ENCODE peak calls at places on chromosomes 3 and 15, in eight cellular contexts. V, Y, S, W, U, E, A and N are unnamed samples. For H3K4me1 and H3K36me3, the result is how much of the 10 kb centered on the place peaks cover.

GRCh38 chr15:73994912-73995622 is 551 bp downstream of the PML start:
- DNase-seq in V (peak), Y (peak), S (no peak), W (peak), U (peak), E (no peak), A (peak), N (no peak)

GRCh38 chr3:59127071-59127470 is 77.2 kb upstream of the CFAP20DC start:
- DNase-seq in V (no peak), Y (no peak), S (no peak), W (peak), U (peak), E (no peak), A (no peak), N (no peak)

GRCh38 chr3:59998040-59998439 is 948.2 kb upstream of the CFAP20DC start:
- DNase-seq in V (no peak), Y (no peak), S (no peak), W (no peak), U (peak), E (no peak), A (no peak), N (no peak)

GRCh38 chr3:108818404-108818803 is 4.2 kb upstream of the TRAT1 start:
- DNase-seq in V (no peak), Y (no peak), S (no peak), W (peak), U (peak), E (peak), A (no peak), N (peak)

GRCh38 chr3:124364230-124365022 is 365.8 kb upstream of the UMPS start:
- DNase-seq in V (no peak), Y (no peak), S (no peak), W (peak), U (no peak), E (no peak), A (no peak), N (no peak)

GRCh38 chr15:77140220-77140619 is 69.3 kb upstream of the TSPAN3 start:
- DNase-seq in V (no peak), Y (no peak), S (no peak), W (no peak), U (no peak), E (no peak), A (no peak), N (no peak)

GRCh38 chr15:39209548-39210211 is 371.2 kb upstream of the THBS1 start:
- DNase-seq in V (no peak), Y (no peak), S (no peak), W (no peak), U (no peak), E (no peak), A (no peak), N (no peak)

GRCh38 chr3:100029689-100030088 is 84.6 kb downstream of the FILIP1L start:
- DNase-seq in V (no peak), Y (no peak), S (no peak), W (no peak), U (no peak), E (no peak), A (no peak), N (no peak)

GRCh38 chr15:70066422-70066821 is 31.3 kb downstream of the TLE3 start:
- DNase-seq in V (no peak), Y (no peak), S (no peak), W (no peak), U (peak), E (no peak), A (no peak), N (no peak)

GRCh38 chr3:171772427-171773056 is 37.7 kb downstream of the PLD1 start:
- DNase-seq in V (peak), Y (no peak), S (peak), W (peak), U (peak), E (peak), A (no peak), N (no peak)

GRCh38 chr15:25239471-25240345 is 199.1 kb downstream of the UBE3A start:
- DNase-seq in V (no peak), Y (no peak), S (no peak), W (no peak), U (no peak), E (no peak), A (peak), N (peak)

GRCh38 chr15:42863572-42864239 is 56.9 kb downstream of the TTBK2 start:
- DNase-seq in V (no peak), Y (no peak), S (no peak), W (peak), U (peak), E (peak), A (no peak), N (peak)

GRCh38 chr15:56959318-56959648 is 40.8 kb downstream of the TCF12 start:
- DNase-seq in V (no peak), Y (no peak), S (no peak), W (no peak), U (no peak), E (no peak), A (no peak), N (no peak)

GRCh38 chr3:10738688-10739372 is 77.2 kb upstream of the SLC6A11 start:
- DNase-seq in V (peak), Y (peak), S (peak), W (peak), U (peak), E (peak), A (peak), N (peak)

GRCh38 chr3:38549957-38550840 is 54.1 kb downstream of the EXOG start:
- DNase-seq in V (no peak), Y (no peak), S (no peak), W (no peak), U (no peak), E (no peak), A (no peak), N (no peak)

GRCh38 chr15:59232476-59232875 is 25.8 kb downstream of the LDHAL6B start:
- DNase-seq in V (no peak), Y (no peak), S (no peak), W (peak), U (peak), E (peak), A (no peak), N (no peak)

GRCh38 chr3:185473290-185473815 is 25.5 kb downstream of the TMEM41A start:
- DNase-seq in V (no peak), Y (no peak), S (no peak), W (peak), U (peak), E (no peak), A (no peak), N (no peak)

GRCh38 chr3:173793963-173794362 is 396.4 kb downstream of the NLGN1 start:
- DNase-seq in V (no peak), Y (no peak), S (no peak), W (no peak), U (no peak), E (no peak), A (no peak), N (no peak)

GRCh38 chr15:76310470-76311070 is 699 bp downstream of the ETFA start:
- DNase-seq in V (no peak), Y (no peak), S (peak), W (peak), U (peak), E (peak), A (no peak), N (no peak)

GRCh38 chr3:60577601-60578000 is 673.7 kb downstream of the FHIT start:
- DNase-seq in V (no peak), Y (no peak), S (no peak), W (no peak), U (no peak), E (no peak), A (no peak), N (no peak)

GRCh38 chr3:140753865-140754754 is 76.2 kb downstream of the TRIM42 start:
- DNase-seq in V (no peak), Y (no peak), S (no peak), W (no peak), U (peak), E (no peak), A (no peak), N (no peak)

GRCh38 chr3:4561661-4562060 is 68.5 kb downstream of the ITPR1 start:
- DNase-seq in V (no peak), Y (no peak), S (no peak), W (no peak), U (no peak), E (no peak), A (no peak), N (no peak)

GRCh38 chr15:49697121-49697520 is 76.3 kb downstream of the DTWD1 start:
- DNase-seq in V (no peak), Y (no peak), S (no peak), W (no peak), U (peak), E (no peak), A (no peak), N (no peak)

GRCh38 chr15:63236272-63236671 is 41.1 kb upstream of the APH1B start:
- DNase-seq in V (no peak), Y (no peak), S (no peak), W (peak), U (peak), E (peak), A (no peak), N (no peak)

GRCh38 chr15:67137951-67138935 is 72.8 kb downstream of the SMAD3 start:
- DNase-seq in V (peak), Y (no peak), S (no peak), W (no peak), U (no peak), E (peak), A (no peak), N (no peak)

GRCh38 chr3:13451301-13451673 is 28.8 kb upstream of the HDAC11 start:
- DNase-seq in V (peak), Y (no peak), S (no peak), W (no peak), U (peak), E (no peak), A (no peak), N (no peak)

GRCh38 chr15:96494530-96494929 is 164.0 kb downstream of the NR2F2 start:
- DNase-seq in V (no peak), Y (no peak), S (no peak), W (no peak), U (no peak), E (no peak), A (no peak), N (no peak)

GRCh38 chr3:197393711-197394110 is 95.3 kb upstream of the DLG1 start:
- DNase-seq in V (no peak), Y (no peak), S (no peak), W (no peak), U (no peak), E (no peak), A (no peak), N (no peak)

GRCh38 chr15:64761156-64761555 is 14.2 kb downstream of the RBPMS2 start:
- DNase-seq in V (no peak), Y (no peak), S (no peak), W (no peak), U (no peak), E (no peak), A (no peak), N (no peak)
- H3K4me1 ChIP-seq in V (under half), Y (under half), S (under half), W (half or more), U (under half), E (under half), A (under half), N (under half)

GRCh38 chr15:37017031-37017625 is 83.2 kb downstream of the MEIS2 start:
- DNase-seq in V (no peak), Y (no peak), S (no peak), W (no peak), U (no peak), E (no peak), A (no peak), N (no peak)
- H3K36me3 ChIP-seq in V (under half), Y (under half), S (under half), W (under half), U (under half), E (under half), A (under half), N (under half)

GRCh38 chr3:67028385-67028784 is 30.3 kb downstream of the KBTBD8 start:
- DNase-seq in V (no peak), Y (no peak), S (no peak), W (no peak), U (no peak), E (no peak), A (no peak), N (no peak)

GRCh38 chr3:67034371-67034770 is 36.3 kb downstream of the KBTBD8 start:
- DNase-seq in V (no peak), Y (no peak), S (no peak), W (no peak), U (no peak), E (no peak), A (no peak), N (no peak)

GRCh38 chr3:67031986-67032385 is 33.9 kb downstream of the KBTBD8 start:
- DNase-seq in V (no peak), Y (no peak), S (no peak), W (no peak), U (no peak), E (no peak), A (no peak), N (no peak)

GRCh38 chr3:67033091-67033490 is 35.0 kb downstream of the KBTBD8 start:
- DNase-seq in V (no peak), Y (no peak), S (no peak), W (no peak), U (no peak), E (no peak), A (no peak), N (no peak)

DNA sequence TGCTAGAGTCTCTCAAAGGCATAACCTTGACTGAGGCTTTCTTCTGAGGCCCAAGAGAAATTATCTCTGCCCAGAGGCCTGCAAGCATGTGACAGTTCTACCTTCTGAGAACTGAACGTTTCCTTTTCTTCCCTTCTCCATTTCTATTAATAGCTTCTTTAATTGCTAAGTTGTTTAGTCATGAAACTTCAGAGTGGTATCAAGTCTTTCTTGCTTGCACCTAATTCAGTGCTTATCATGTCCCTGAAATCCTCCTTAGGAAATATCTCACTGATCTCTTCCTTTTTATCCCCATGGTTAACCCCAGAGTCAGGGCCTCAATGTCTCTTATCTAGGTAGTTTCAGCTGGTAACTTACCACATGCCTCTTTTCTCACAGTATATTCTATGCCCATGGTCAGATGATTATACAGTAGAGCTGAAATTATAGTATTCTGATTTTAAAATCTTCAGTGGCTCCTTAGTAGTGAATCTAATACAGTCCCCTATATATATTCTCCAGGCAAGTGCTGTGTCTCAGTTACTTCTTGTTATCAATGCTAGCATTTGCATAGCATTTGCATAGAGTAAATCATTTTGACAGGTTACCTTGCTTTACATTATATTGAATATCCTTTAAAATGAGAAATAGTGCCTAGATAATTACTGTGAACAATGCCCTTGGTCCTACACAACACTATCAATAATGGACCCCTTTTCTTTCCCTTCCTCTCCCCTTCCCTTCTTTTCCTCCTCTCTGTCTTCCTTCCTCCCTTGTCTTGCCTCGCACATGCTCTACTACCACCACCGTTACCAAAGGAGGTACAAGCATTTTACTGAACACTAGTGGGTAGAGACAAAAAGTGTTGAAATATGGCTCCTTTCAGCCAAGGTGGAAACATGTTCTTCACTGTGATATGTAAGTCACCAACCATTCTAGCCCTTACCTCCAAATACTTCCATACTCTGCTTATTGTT is 33.0 kb downstream of the KBTBD8 start:
- DNase-seq in V (no peak), Y (no peak), S (no peak), W (no peak), U (no peak), E (no peak), A (no peak), N (no peak)
- H3K4me1 ChIP-seq in V (under half), Y (under half), S (under half), W (under half), U (under half), E (under half), A (under half), N (under half)

GRCh38 chr3:52982839-52983238 is 63.0 kb downstream of the SFMBT1 start:
- DNase-seq in V (no peak), Y (no peak), S (no peak), W (no peak), U (no peak), E (no peak), A (no peak), N (no peak)
- H3K36me3 ChIP-seq in V (under half), Y (under half), S (under half), W (under half), U (under half), E (under half), A (under half), N (under half)

GRCh38 chr3:73447118-73447517 is 177.6 kb downstream of the PDZRN3 start:
- DNase-seq in V (no peak), Y (no peak), S (no peak), W (peak), U (no peak), E (no peak), A (no peak), N (no peak)

GRCh38 chr3:73448041-73448440 is 176.7 kb downstream of the PDZRN3 start:
- DNase-seq in V (no peak), Y (no peak), S (no peak), W (no peak), U (peak), E (no peak), A (no peak), N (no peak)

GRCh38 chr3:73446467-73447110 is 178.2 kb downstream of the PDZRN3 start:
- DNase-seq in V (no peak), Y (no peak), S (no peak), W (no peak), U (no peak), E (no peak), A (no peak), N (no peak)

GRCh38 chr3:73449774-73450173 is 175.0 kb downstream of the PDZRN3 start:
- DNase-seq in V (no peak), Y (no peak), S (no peak), W (no peak), U (no peak), E (no peak), A (no peak), N (no peak)

DNA sequence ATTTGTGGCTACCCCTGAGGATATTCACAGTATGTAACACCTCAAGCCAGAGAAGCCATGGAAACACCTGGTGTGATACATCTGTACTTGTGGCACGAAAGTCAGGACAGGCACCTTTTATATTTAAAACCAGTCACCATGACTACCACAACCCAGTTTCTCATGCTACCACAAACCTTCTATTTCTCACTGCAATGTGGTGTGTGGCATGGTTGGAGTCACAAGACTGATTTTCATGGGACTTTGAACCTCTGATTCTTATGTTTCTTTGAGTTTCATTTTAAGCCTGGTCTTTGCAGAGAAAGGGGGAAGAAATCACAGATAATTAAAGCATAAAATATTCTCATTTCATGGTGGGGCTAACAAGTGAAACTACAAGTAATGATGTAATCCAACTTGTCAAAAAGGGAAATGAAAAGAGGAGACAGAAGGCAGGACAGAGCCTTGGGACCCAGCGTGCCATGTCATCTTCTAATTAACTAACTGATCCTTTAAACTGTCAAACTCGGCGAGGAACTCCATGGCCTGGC is 175.9 kb downstream of the PDZRN3 start:
- DNase-seq in V (no peak), Y (no peak), S (no peak), W (no peak), U (no peak), E (no peak), A (no peak), N (no peak)
- H3K4me1 ChIP-seq in V (under half), Y (under half), S (under half), W (under half), U (under half), E (under half), A (under half), N (under half)

GRCh38 chr15:92981333-92981732 is 81.2 kb downstream of the CHD2 start:
- DNase-seq in V (no peak), Y (no peak), S (no peak), W (no peak), U (peak), E (peak), A (no peak), N (no peak)
- H3K36me3 ChIP-seq in V (under half), Y (under half), S (under half), W (half or more), U (under half), E (under half), A (half or more), N (half or more)